ENCODE peak calls at places on chromosomes 13 and 19, in nine cellular contexts. X is fibroblast of mammary gland, P is GM04504, O is A673, F is Kasumi-1, R is T-helper 9 cell, K is nucleus accumbens, H is T-helper 1 cell, E is fibroblast of the conjunctiva. C is an unnamed sample.

GRCh38 chr19:33740811-33741396 is 55.8 kb upstream of the KCTD15 start:
- DNase-seq in X (peak; percentile 25), P (peak; percentile 8), O (peak; percentile 58), F (peak; percentile 55), R (peak; percentile 8), K (no peak), H (no peak), E (no peak), C (no peak)

GRCh38 chr13:72782717-72783116 is 784 bp downstream of the PIBF1 start:
- DNase-seq in X (peak; percentile 35), P (peak; percentile 1), O (peak; percentile 12), F (no peak), R (no peak), K (no peak), H (no peak), E (no peak), C (no peak)

GRCh38 chr13:90710355-90710754 is 637.1 kb upstream of the MIR17HG start:
- DNase-seq in X (no peak), P (no peak), O (no peak), F (no peak), R (no peak), K (no peak), H (no peak), E (no peak), C (no peak)

GRCh38 chr19:2047076-2047448 is 4.0 kb downstream of the MKNK2 start:
- DNase-seq in X (no peak), P (no peak), O (no peak), F (no peak), R (no peak), K (no peak), H (no peak), E (no peak), C (no peak)

GRCh38 chr19:46718157-46718933 is 1.4 kb upstream of the PRKD2 start:
- DNase-seq in X (no peak), P (no peak), O (no peak), F (peak; percentile 79), R (peak; percentile 64), K (no peak), H (peak; percentile 54), E (no peak), C (no peak)

GRCh38 chr19:40623403-40624239 is 22.5 kb downstream of the LTBP4 start:
- DNase-seq in X (peak; percentile 58), P (no peak), O (peak; percentile 90), F (no peak), R (no peak), K (no peak), H (no peak), E (no peak), C (no peak)

GRCh38 chr13:97588993-97589392 is 155.0 kb downstream of the RAP2A start:
- DNase-seq in X (no peak), P (no peak), O (no peak), F (no peak), R (no peak), K (no peak), H (no peak), E (no peak), C (no peak)

GRCh38 chr19:15418112-15418587 is 638 bp downstream of the AKAP8L start:
- DNase-seq in X (peak; percentile 17), P (no peak), O (peak; percentile 76), F (no peak), R (no peak), K (no peak), H (no peak), E (no peak), C (peak; percentile 43)

GRCh38 chr13:60267498-60268202 is 103.9 kb upstream of the DIAPH3 start:
- DNase-seq in X (no peak), P (no peak), O (no peak), F (no peak), R (no peak), K (no peak), H (no peak), E (no peak), C (no peak)